ENCODE peak calls at places on chromosome 19, in five cellular contexts. E, O, I, K and J are unnamed samples. For H3K9me3, the result is how much of the 10 kb centered on the place peaks cover.

GRCh38 chr19:12580180-12580694 is 29.0 kb upstream of the ZNF564 start:
- DNase-seq in E (no peak), O (no peak), I (peak), K (no peak), J (no peak)

GRCh38 chr19:5028229-5028886 is 59.4 kb downstream of the KDM4B start:
- DNase-seq in E (no peak), O (no peak), I (no peak), K (no peak), J (no peak)

GRCh38 chr19:38670921-38671398 is 23.5 kb downstream of the ACTN4 start:
- DNase-seq in E (no peak), O (no peak), I (peak), K (no peak), J (no peak)

GRCh38 chr19:4108767-4109625 is 14.9 kb downstream of the MAP2K2 start:
- DNase-seq in E (no peak), O (peak), I (no peak), K (peak), J (peak)

GRCh38 chr19:44770550-44771257 is 7.0 kb upstream of the CBLC start:
- DNase-seq in E (peak), O (peak), I (peak), K (peak), J (peak)

GRCh38 chr19:33063356-33064116 is 1.2 kb downstream of the RHPN2 start:
- DNase-seq in E (no peak), O (no peak), I (peak), K (peak), J (no peak)

GRCh38 chr19:38319421-38320258 is at the start of gene KCNK6:
- DNase-seq in E (peak), O (peak), I (peak), K (peak), J (peak)

GRCh38 chr19:2969104-2969504 is 8.3 kb upstream of the TLE6 start:
- DNase-seq in E (peak), O (no peak), I (peak), K (no peak), J (no peak)

GRCh38 chr19:39927524-39928356 is 6.7 kb downstream of the FCGBP start:
- DNase-seq in E (no peak), O (no peak), I (no peak), K (no peak), J (no peak)

GRCh38 chr19:18097217-18097992 is at the start of gene MAST3:
- DNase-seq in E (peak), O (peak), I (peak), K (peak), J (peak)

GRCh38 chr19:3184847-3185481 is 766 bp upstream of the NCLN start:
- DNase-seq in E (peak), O (peak), I (no peak), K (no peak), J (peak)

GRCh38 chr19:34173145-34173956 is 1.0 kb downstream of the LSM14A start:
- DNase-seq in E (no peak), O (no peak), I (peak), K (peak), J (no peak)

GRCh38 chr19:2820112-2820702 is 539 bp downstream of the ZNF554 start:
- DNase-seq in E (no peak), O (no peak), I (peak), K (no peak), J (no peak)

GRCh38 chr19:29290853-29291252 is 77.9 kb upstream of the UQCRFS1 start:
- DNase-seq in E (no peak), O (no peak), I (no peak), K (no peak), J (no peak)

GRCh38 chr19:3398900-3399278 is 32.5 kb downstream of the NFIC start:
- DNase-seq in E (no peak), O (no peak), I (no peak), K (no peak), J (no peak)

GRCh38 chr19:55959996-55960675 is 12.5 kb downstream of the NLRP8 start:
- DNase-seq in E (no peak), O (no peak), I (no peak), K (no peak), J (no peak)
- H3K9me3 ChIP-seq in E (under half), O (under half), I (under half), K (under half), J (under half)

GRCh38 chr19:46404039-46404883 is 9.1 kb downstream of the CCDC8 start:
- DNase-seq in E (peak), O (no peak), I (peak), K (peak), J (no peak)
- H3K9me3 ChIP-seq in E (under half), O (under half), I (under half), K (under half), J (under half)

GRCh38 chr19:22354665-22355064 is 67.5 kb downstream of the ZNF98 start:
- DNase-seq in E (no peak), O (no peak), I (no peak), K (no peak), J (no peak)
- H3K9me3 ChIP-seq in E (under half), O (under half), I (under half), K (half or more), J (under half)

DNA sequence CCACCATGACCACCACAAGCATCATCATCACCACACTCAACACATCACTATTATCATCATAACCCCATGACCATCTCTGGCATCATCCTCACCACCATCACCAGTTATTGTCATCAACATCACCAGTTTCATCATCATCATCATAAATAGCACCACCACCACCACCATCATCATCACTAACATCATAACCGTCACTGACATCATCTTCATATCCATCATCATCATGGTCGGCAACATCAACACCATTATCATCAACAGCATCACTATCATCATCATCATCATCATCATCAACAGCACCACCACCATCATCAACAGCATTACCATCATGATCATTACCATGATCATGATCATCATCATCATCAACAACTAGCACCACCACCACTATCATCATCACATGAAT is 67.2 kb downstream of the MBD3L1 start:
- DNase-seq in E (no peak), O (no peak), I (no peak), K (no peak), J (no peak)
- H3K9me3 ChIP-seq in E (under half), O (under half), I (under half), K (under half), J (under half)